ENCODE peak calls at places on chromosomes 16 and 17, in eight cellular contexts. J, Q, O, Z, E, M, X and G are unnamed samples.

GRCh38 chr17:59764292-59764741 is 56.9 kb downstream of the VMP1 start:
- DNase-seq in Z (no peak), E (no peak), X (no peak), Q (no peak), O (no peak), J (no peak), M (no peak), G (no peak)

GRCh38 chr17:46818319-46818928 is at the start of gene WNT3:
- DNase-seq in X (peak; percentile 44), M (peak; percentile 95), Z (no peak), Q (no peak), O (peak; percentile 13), E (peak; percentile 80), J (no peak), G (peak; percentile 37)

GRCh38 chr16:51707666-51708065 is 556.6 kb upstream of the SALL1 start:
- DNase-seq in M (no peak), X (no peak), E (no peak), O (no peak), Q (no peak), J (no peak), Z (no peak), G (no peak)

GRCh38 chr16:66662445-66663194 is 33.9 kb downstream of the CMTM4 start:
- DNase-seq in J (no peak), Z (no peak), M (peak; percentile 33), Q (no peak), O (no peak), E (peak; percentile 22), X (no peak), G (no peak)

GRCh38 chr16:68445458-68445857 is 2.9 kb downstream of the SMPD3 start:
- DNase-seq in J (no peak), M (peak; percentile 66), Q (no peak), Z (no peak), E (peak; percentile 85), X (no peak), O (peak; percentile 53), G (peak; percentile 83)

GRCh38 chr16:8831450-8832382 is 34.1 kb downstream of the PMM2 start:
- DNase-seq in Q (no peak), X (no peak), O (no peak), E (no peak), M (peak; percentile 61), J (no peak), Z (no peak), G (no peak)

GRCh38 chr16:89052824-89053724 is 40.6 kb upstream of the ACSF3 start:
- DNase-seq in X (no peak), O (peak; percentile 35), M (peak; percentile 65), Z (no peak), J (no peak), E (peak; percentile 89), Q (no peak), G (peak; percentile 94)

GRCh38 chr16:5060073-5060641 is 5.6 kb downstream of the C16orf89 start:
- DNase-seq in J (no peak), E (no peak), O (no peak), Q (no peak), M (no peak), Z (peak; percentile 13), X (no peak), G (no peak)

GRCh38 chr17:39235555-39236221 is 9.9 kb upstream of the STAC2 start:
- DNase-seq in J (no peak), Z (no peak), X (no peak), O (peak; percentile 73), E (peak; percentile 92), M (peak; percentile 89), Q (no peak), G (peak; percentile 65)

GRCh38 chr16:3670711-3671110 is 16.2 kb downstream of the DNASE1 start:
- DNase-seq in X (peak; percentile 23), Z (no peak), J (no peak), O (no peak), E (no peak), M (no peak), Q (no peak), G (no peak)

GRCh38 chr17:68463211-68463990 is 6.1 kb upstream of the WIPI1 start:
- DNase-seq in M (no peak), J (no peak), X (no peak), Q (no peak), E (no peak), Z (no peak), O (no peak), G (no peak)

GRCh38 chr17:40949406-40949805 is 12.0 kb upstream of the KRT23 start:
- DNase-seq in E (peak; percentile 81), O (peak; percentile 20), Z (no peak), M (no peak), X (no peak), Q (no peak), J (no peak), G (peak; percentile 40)

GRCh38 chr16:1216296-1216619 is 8.8 kb downstream of the TPSG1 start:
- DNase-seq in X (no peak), J (no peak), M (no peak), Z (no peak), O (peak; percentile 3), E (no peak), Q (no peak), G (no peak)

GRCh38 chr17:73423159-73423715 is 111.4 kb upstream of the CDC42EP4 start:
- DNase-seq in J (no peak), X (peak; percentile 19), M (no peak), E (no peak), Z (no peak), O (no peak), Q (no peak), G (no peak)

GRCh38 chr17:76264425-76264754 is 758 bp upstream of the UBALD2 start:
- DNase-seq in O (no peak), Q (no peak), M (no peak), Z (no peak), X (no peak), J (no peak), E (no peak), G (no peak)

GRCh38 chr16:75801307-75801706 is 75.0 kb upstream of the CPHXL start:
- DNase-seq in Z (no peak), Q (no peak), X (no peak), O (no peak), M (no peak), J (no peak), E (no peak), G (no peak)

GRCh38 chr17:32525116-32525515 is 38.3 kb downstream of the CDK5R1 start:
- DNase-seq in E (no peak), X (no peak), Z (no peak), O (no peak), M (no peak), Q (no peak), J (no peak), G (no peak)

GRCh38 chr17:56700919-56701420 is 107.5 kb downstream of the NOG start:
- DNase-seq in Q (no peak), X (no peak), M (no peak), Z (no peak), E (no peak), O (no peak), J (no peak), G (no peak)

GRCh38 chr17:82160081-82160480 is 52.6 kb downstream of the CCDC57 start:
- DNase-seq in Z (no peak), M (no peak), Q (no peak), J (no peak), E (peak; percentile 21), O (peak; percentile 47), X (no peak), G (no peak)

GRCh38 chr16:3656491-3657468 is 2.3 kb downstream of the DNASE1 start:
- DNase-seq in X (no peak), Q (no peak), Z (peak; percentile 54), O (no peak), M (no peak), E (no peak), J (no peak), G (no peak)

GRCh38 chr17:6701719-6702118 is 11.4 kb downstream of the SLC13A5 start:
- DNase-seq in X (no peak), Q (no peak), Z (no peak), M (peak; percentile 92), J (no peak), E (peak; percentile 44), O (no peak), G (no peak)

GRCh38 chr17:50181601-50182345 is 16.0 kb downstream of the SGCA start:
- DNase-seq in O (no peak), Q (no peak), Z (no peak), J (no peak), E (no peak), M (no peak), X (peak; percentile 16), G (no peak)